ENCODE peak calls at places on chromosomes 1 and 21, in seven cellular contexts. K is nephron progenitor cell, D is H7, M is MV-4-11, Y is GM12891, N is upper lobe of left lung, W is progenitor cell of endocrine pancreas. G is an unnamed sample.

GRCh38 chr1:215845224-215845902 is 278.3 kb downstream of the KCTD3 start:
- DNase-seq in K (no peak), D (no peak), M (peak; percentile 21), Y (no peak), N (no peak), W (no peak), G (no peak)

GRCh38 chr1:89261926-89262540 is 10.6 kb downstream of the GBP5 start:
- DNase-seq in K (no peak), D (peak; percentile 26), M (peak; percentile 17), Y (no peak), N (no peak), W (no peak), G (no peak)

GRCh38 chr1:232901255-232901654 is 49.2 kb upstream of the NTPCR start:
- DNase-seq in K (no peak), D (no peak), M (no peak), Y (no peak), N (no peak), W (no peak), G (no peak)

GRCh38 chr1:37763791-37764741 is 854 bp downstream of the EPHA10 start:
- DNase-seq in K (peak; percentile 94), D (peak; percentile 93), M (peak; percentile 9), Y (peak; percentile 57), N (peak; percentile 77), W (peak; percentile 78), G (peak; percentile 15)

GRCh38 chr1:100039571-100039970 is 69.8 kb downstream of the SLC35A3 start:
- DNase-seq in K (no peak), D (no peak), M (peak; percentile 31), Y (no peak), N (no peak), W (no peak), G (no peak)

GRCh38 chr1:63203641-63204040 is 118.7 kb upstream of the FOXD3 start:
- DNase-seq in K (no peak), D (no peak), M (no peak), Y (no peak), N (no peak), W (no peak), G (no peak)

GRCh38 chr21:23543334-23543733 is 2063.9 kb downstream of the MRPL39 start:
- DNase-seq in K (no peak), D (no peak), M (no peak), Y (no peak), N (no peak), W (no peak), G (peak; percentile 33)

GRCh38 chr1:93810316-93810715 is 68.7 kb downstream of the DNTTIP2 start:
- DNase-seq in K (no peak), D (no peak), M (no peak), Y (no peak), N (no peak), W (no peak), G (no peak)

GRCh38 chr1:2174348-2175054 is 20.1 kb downstream of the FAAP20 start:
- DNase-seq in K (peak; percentile 78), D (peak; percentile 99), M (no peak), Y (peak; percentile 81), N (peak; percentile 81), W (peak; percentile 56), G (peak; percentile 78)

GRCh38 chr1:9128520-9129371 is at the start of gene GPR157:
- DNase-seq in K (peak; percentile 89), D (peak; percentile 100), M (peak; percentile 11), Y (peak; percentile 91), N (peak; percentile 99), W (peak; percentile 36), G (peak; percentile 78)

GRCh38 chr1:206703647-206704046 is 18.9 kb downstream of the MAPKAPK2 start:
- DNase-seq in K (no peak), D (no peak), M (no peak), Y (no peak), N (no peak), W (no peak), G (no peak)

GRCh38 chr21:42350899-42351543 is at the start of gene TFF2:
- DNase-seq in K (no peak), D (no peak), M (no peak), Y (no peak), N (peak; percentile 58), W (no peak), G (no peak)

GRCh38 chr1:27342778-27343638 is 1.2 kb downstream of the SYTL1 start:
- DNase-seq in K (peak; percentile 34), D (peak; percentile 82), M (peak; percentile 71), Y (peak; percentile 58), N (peak; percentile 87), W (no peak), G (no peak)

GRCh38 chr1:19734472-19734999 is 65.2 kb downstream of the TMCO4 start:
- DNase-seq in K (no peak), D (no peak), M (no peak), Y (no peak), N (no peak), W (no peak), G (no peak)